ENCODE peak calls at places on chromosomes 6 and 20, in five cellular contexts. H is GM04504; W is activated CD4-positive, alpha-beta T cell treated with anti-CD3 and anti-CD28 coated beads for 48 hours; O is T1000; N is AG04450. P is an unnamed sample.

GRCh38 chr6:111162504-111162903 is 75.2 kb downstream of the SLC16A10 start:
- DNase-seq in H (no peak), W (no peak), O (no peak), N (no peak), P (no peak)

GRCh38 chr6:119324718-119325117 is 24.8 kb downstream of the MAN1A1 start:
- DNase-seq in H (no peak), W (no peak), O (no peak), N (no peak), P (no peak)

GRCh38 chr6:219641-220198 is 72.6 kb upstream of the DUSP22 start:
- DNase-seq in H (no peak), W (no peak), O (no peak), N (no peak), P (no peak)

GRCh38 chr6:25301358-25301757 is 22.2 kb downstream of the CARMIL1 start:
- DNase-seq in H (no peak), W (no peak), O (no peak), N (no peak), P (no peak)

GRCh38 chr20:22465622-22466446 is 118.5 kb downstream of the FOXA2 start:
- DNase-seq in H (no peak), W (no peak), O (no peak), N (no peak), P (no peak)

GRCh38 chr6:25963426-25964123 is 973 bp downstream of the TRIM38 start:
- DNase-seq in H (no peak), W (no peak), O (no peak), N (no peak), P (no peak)

GRCh38 chr6:140779341-140779740 is 1353.4 kb upstream of the GJE1 start:
- DNase-seq in H (no peak), W (no peak), O (no peak), N (no peak), P (no peak)

GRCh38 chr6:125117818-125118217 is 35.8 kb upstream of the TPD52L1 start:
- DNase-seq in H (no peak), W (no peak), O (no peak), N (no peak), P (no peak)

GRCh38 chr6:134826889-134827737 is 122.8 kb downstream of the ALDH8A1 start:
- DNase-seq in H (peak), W (no peak), O (peak), N (peak), P (peak)

GRCh38 chr20:38628580-38629470 is 27.2 kb downstream of the ARHGAP40 start:
- DNase-seq in H (no peak), W (no peak), O (no peak), N (no peak), P (no peak)

GRCh38 chr6:71478834-71479541 is 190.4 kb downstream of the OGFRL1 start:
- DNase-seq in H (peak), W (no peak), O (no peak), N (peak), P (peak)

GRCh38 chr6:69984506-69984905 is 118.2 kb downstream of the COL19A1 start:
- DNase-seq in H (no peak), W (no peak), O (no peak), N (no peak), P (no peak)

GRCh38 chr6:449486-450419 is 58.2 kb downstream of the IRF4 start:
- DNase-seq in H (no peak), W (no peak), O (no peak), N (no peak), P (no peak)

P was measured in AG09319.